ENCODE peak calls at places on chromosome 19, in four cellular contexts. T, U, A and C are unnamed samples.
A peak's percentile ranks its signal among the peaks of the same experiment; 100 is the strongest.

GRCh38 chr19:2729943-2730818 is 9.0 kb upstream of the DIRAS1 start:
- DNase-seq in T (no peak), U (no peak), A (no peak), C (no peak)

GRCh38 chr19:45097776-45098520 is 5.0 kb downstream of the PPP1R37 start:
- DNase-seq in T (peak; percentile 54), U (no peak), A (peak; percentile 98), C (no peak)

GRCh38 chr19:3509566-3509989 is 3.5 kb downstream of the FZR1 start:
- DNase-seq in T (no peak), U (no peak), A (peak; percentile 72), C (no peak)

GRCh38 chr19:44260343-44260681 is 626 bp downstream of the ZNF233 start:
- DNase-seq in T (no peak), U (no peak), A (no peak), C (no peak)

GRCh38 chr19:51356159-51356801 is 9.9 kb downstream of the ETFB start:
- DNase-seq in T (no peak), U (no peak), A (no peak), C (no peak)

GRCh38 chr19:855142-855541 is 3.0 kb downstream of the ELANE start:
- DNase-seq in T (no peak), U (no peak), A (no peak), C (no peak)

GRCh38 chr19:15432018-15432494 is 13.3 kb upstream of the AKAP8L start:
- DNase-seq in T (no peak), U (no peak), A (no peak), C (no peak)

GRCh38 chr19:43534811-43535761 is 2.1 kb downstream of the ZNF575 start:
- DNase-seq in T (no peak), U (no peak), A (peak; percentile 60), C (no peak)

GRCh38 chr19:55069137-55069858 is 6.3 kb upstream of the RDH13 start:
- DNase-seq in T (no peak), U (no peak), A (peak; percentile 21), C (no peak)

GRCh38 chr19:41934849-41935374 is 6.7 kb upstream of the ERFL start:
- DNase-seq in T (no peak), U (peak; percentile 65), A (peak; percentile 56), C (peak; percentile 71)

GRCh38 chr19:45251452-45252354 is 632 bp downstream of the MARK4 start:
- DNase-seq in T (no peak), U (no peak), A (no peak), C (no peak)

GRCh38 chr19:51729781-51730180 is 6.0 kb upstream of the HAS1 start:
- DNase-seq in T (no peak), U (no peak), A (peak; percentile 81), C (no peak)

GRCh38 chr19:39382991-39383828 is 7.7 kb downstream of the PAF1 start:
- DNase-seq in T (no peak), U (no peak), A (no peak), C (no peak)

GRCh38 chr19:44280916-44281315 is 21.2 kb downstream of the ZNF233 start:
- DNase-seq in T (no peak), U (no peak), A (no peak), C (no peak)